ENCODE peak calls at places on chromosome 14, in seven cellular contexts. One of them, this sample, is unnamed.

GRCh38 chr14:91310620-91311283 is 66.2 kb upstream of the GPR68 start:
- DNase-seq in cardiac fibroblast: no peak
- DNase-seq in astrocyte of the cerebellum: no peak
- DNase-seq in adrenal gland: no peak
- DNase-seq in amygdala: no peak
- DNase-seq in upper lobe of right lung: no peak
- DNase-seq in transverse colon: no peak
- DNase-seq in this sample: no peak

GRCh38 chr14:53032161-53032803 is 81.4 kb upstream of the FERMT2 start:
- DNase-seq in upper lobe of right lung: no peak
- DNase-seq in transverse colon: no peak
- DNase-seq in astrocyte of the cerebellum: peak; percentile 85
- DNase-seq in cardiac fibroblast: peak; percentile 83
- DNase-seq in adrenal gland: peak; percentile 32
- DNase-seq in amygdala: no peak
- DNase-seq in this sample: no peak

GRCh38 chr14:51816031-51816430 is 44.4 kb upstream of the GNG2 start:
- DNase-seq in amygdala: no peak
- DNase-seq in adrenal gland: no peak
- DNase-seq in cardiac fibroblast: no peak
- DNase-seq in astrocyte of the cerebellum: no peak
- DNase-seq in upper lobe of right lung: no peak
- DNase-seq in transverse colon: no peak
- DNase-seq in this sample: no peak

GRCh38 chr14:69547701-69548348 is 26.8 kb downstream of the CCDC177 start:
- DNase-seq in cardiac fibroblast: peak; percentile 20
- DNase-seq in amygdala: no peak
- DNase-seq in astrocyte of the cerebellum: no peak
- DNase-seq in transverse colon: no peak
- DNase-seq in adrenal gland: peak; percentile 29
- DNase-seq in upper lobe of right lung: no peak
- DNase-seq in this sample: no peak

GRCh38 chr14:68554231-68554630 is 238.6 kb downstream of the ZFP36L1 start:
- DNase-seq in cardiac fibroblast: no peak
- DNase-seq in upper lobe of right lung: no peak
- DNase-seq in adrenal gland: no peak
- DNase-seq in transverse colon: no peak
- DNase-seq in amygdala: no peak
- DNase-seq in astrocyte of the cerebellum: no peak
- DNase-seq in this sample: no peak

GRCh38 chr14:47509957-47510356 is 165.4 kb downstream of the MDGA2 start:
- DNase-seq in upper lobe of right lung: no peak
- DNase-seq in amygdala: no peak
- DNase-seq in astrocyte of the cerebellum: no peak
- DNase-seq in cardiac fibroblast: no peak
- DNase-seq in adrenal gland: no peak
- DNase-seq in transverse colon: no peak
- DNase-seq in this sample: no peak

GRCh38 chr14:92684801-92685560 is 63.4 kb downstream of the LGMN start:
- DNase-seq in amygdala: no peak
- DNase-seq in astrocyte of the cerebellum: no peak
- DNase-seq in adrenal gland: no peak
- DNase-seq in cardiac fibroblast: no peak
- DNase-seq in upper lobe of right lung: peak; percentile 68
- DNase-seq in transverse colon: no peak
- DNase-seq in this sample: no peak

GRCh38 chr14:96989293-96989692 is 192.1 kb downstream of the VRK1 start:
- DNase-seq in astrocyte of the cerebellum: no peak
- DNase-seq in upper lobe of right lung: no peak
- DNase-seq in transverse colon: no peak
- DNase-seq in cardiac fibroblast: no peak
- DNase-seq in amygdala: no peak
- DNase-seq in adrenal gland: no peak
- DNase-seq in this sample: no peak

GRCh38 chr14:91374897-91375747 is 42.5 kb downstream of the CCDC88C start:
- DNase-seq in transverse colon: no peak
- DNase-seq in upper lobe of right lung: no peak
- DNase-seq in astrocyte of the cerebellum: no peak
- DNase-seq in amygdala: no peak
- DNase-seq in cardiac fibroblast: no peak
- DNase-seq in adrenal gland: no peak
- DNase-seq in this sample: no peak

GRCh38 chr14:91872011-91872476 is 4.7 kb upstream of the TC2N start:
- DNase-seq in adrenal gland: no peak
- DNase-seq in cardiac fibroblast: peak; percentile 48
- DNase-seq in transverse colon: no peak
- DNase-seq in astrocyte of the cerebellum: no peak
- DNase-seq in upper lobe of right lung: peak; percentile 76
- DNase-seq in amygdala: no peak
- DNase-seq in this sample: no peak

GRCh38 chr14:69631509-69631908 is 20.1 kb downstream of the SUSD6 start:
- DNase-seq in adrenal gland: no peak
- DNase-seq in amygdala: no peak
- DNase-seq in upper lobe of right lung: no peak
- DNase-seq in cardiac fibroblast: no peak
- DNase-seq in transverse colon: no peak
- DNase-seq in astrocyte of the cerebellum: no peak
- DNase-seq in this sample: no peak

GRCh38 chr14:73189651-73190050 is 47.7 kb upstream of the PAPLN start:
- DNase-seq in astrocyte of the cerebellum: no peak
- DNase-seq in upper lobe of right lung: no peak
- DNase-seq in cardiac fibroblast: no peak
- DNase-seq in amygdala: no peak
- DNase-seq in transverse colon: no peak
- DNase-seq in adrenal gland: no peak
- DNase-seq in this sample: no peak

GRCh38 chr14:74569826-74570591 is 42.0 kb downstream of the LTBP2 start:
- DNase-seq in amygdala: no peak
- DNase-seq in adrenal gland: no peak
- DNase-seq in upper lobe of right lung: no peak
- DNase-seq in cardiac fibroblast: peak; percentile 95
- DNase-seq in transverse colon: no peak
- DNase-seq in astrocyte of the cerebellum: no peak
- DNase-seq in this sample: no peak

GRCh38 chr14:64784006-64784405 is 79.8 kb downstream of the PLEKHG3 start:
- DNase-seq in transverse colon: no peak
- DNase-seq in adrenal gland: no peak
- DNase-seq in amygdala: no peak
- DNase-seq in astrocyte of the cerebellum: no peak
- DNase-seq in upper lobe of right lung: no peak
- DNase-seq in cardiac fibroblast: no peak
- DNase-seq in this sample: no peak

GRCh38 chr14:70857499-70857895 is 48.2 kb upstream of the MAP3K9 start:
- DNase-seq in cardiac fibroblast: no peak
- DNase-seq in amygdala: no peak
- DNase-seq in astrocyte of the cerebellum: no peak
- DNase-seq in adrenal gland: no peak
- DNase-seq in transverse colon: no peak
- DNase-seq in upper lobe of right lung: no peak
- DNase-seq in this sample: no peak

GRCh38 chr14:71355324-71356201 is 448.3 kb downstream of the PCNX1 start:
- DNase-seq in adrenal gland: peak; percentile 32
- DNase-seq in cardiac fibroblast: peak; percentile 85
- DNase-seq in transverse colon: no peak
- DNase-seq in astrocyte of the cerebellum: no peak
- DNase-seq in amygdala: no peak
- DNase-seq in upper lobe of right lung: no peak
- DNase-seq in this sample: peak; percentile 47

GRCh38 chr14:90836692-90837063 is 20.4 kb upstream of the TTC7B start:
- DNase-seq in adrenal gland: no peak
- DNase-seq in transverse colon: no peak
- DNase-seq in amygdala: no peak
- DNase-seq in cardiac fibroblast: no peak
- DNase-seq in astrocyte of the cerebellum: no peak
- DNase-seq in upper lobe of right lung: peak; percentile 51
- DNase-seq in this sample: no peak

GRCh38 chr14:91883770-91884169 is 16.4 kb upstream of the TC2N start:
- DNase-seq in amygdala: no peak
- DNase-seq in astrocyte of the cerebellum: no peak
- DNase-seq in cardiac fibroblast: peak; percentile 86
- DNase-seq in upper lobe of right lung: no peak
- DNase-seq in transverse colon: no peak
- DNase-seq in adrenal gland: no peak
- DNase-seq in this sample: no peak

GRCh38 chr14:35134329-35135123 is 12.2 kb downstream of the PRORP start:
- DNase-seq in adrenal gland: no peak
- DNase-seq in amygdala: no peak
- DNase-seq in astrocyte of the cerebellum: no peak
- DNase-seq in transverse colon: no peak
- DNase-seq in upper lobe of right lung: no peak
- DNase-seq in cardiac fibroblast: no peak
- DNase-seq in this sample: no peak

GRCh38 chr14:104559769-104560585 is 19.6 kb upstream of the C14orf180 start:
- DNase-seq in adrenal gland: no peak
- DNase-seq in amygdala: no peak
- DNase-seq in astrocyte of the cerebellum: no peak
- DNase-seq in cardiac fibroblast: no peak
- DNase-seq in upper lobe of right lung: peak; percentile 56
- DNase-seq in transverse colon: no peak
- DNase-seq in this sample: no peak

GRCh38 chr14:104181761-104182530 is 43.6 kb downstream of the KIF26A start:
- DNase-seq in astrocyte of the cerebellum: no peak
- DNase-seq in adrenal gland: no peak
- DNase-seq in cardiac fibroblast: no peak
- DNase-seq in transverse colon: no peak
- DNase-seq in amygdala: no peak
- DNase-seq in upper lobe of right lung: no peak
- DNase-seq in this sample: no peak

GRCh38 chr14:24817638-24818053 is 183.7 kb upstream of the GZMB start:
- DNase-seq in cardiac fibroblast: peak; percentile 65
- DNase-seq in amygdala: no peak
- DNase-seq in astrocyte of the cerebellum: peak; percentile 53
- DNase-seq in transverse colon: peak; percentile 15
- DNase-seq in adrenal gland: no peak
- DNase-seq in upper lobe of right lung: no peak
- DNase-seq in this sample: no peak

GRCh38 chr14:102729825-102730224 is 47.4 kb upstream of the TRAF3 start:
- DNase-seq in cardiac fibroblast: no peak
- DNase-seq in adrenal gland: no peak
- DNase-seq in upper lobe of right lung: no peak
- DNase-seq in transverse colon: no peak
- DNase-seq in astrocyte of the cerebellum: no peak
- DNase-seq in amygdala: no peak
- DNase-seq in this sample: no peak

GRCh38 chr14:35532783-35533356 is 1.1 kb upstream of the INSM2 start:
- DNase-seq in cardiac fibroblast: peak; percentile 3
- DNase-seq in transverse colon: no peak
- DNase-seq in upper lobe of right lung: no peak
- DNase-seq in amygdala: no peak
- DNase-seq in adrenal gland: no peak
- DNase-seq in astrocyte of the cerebellum: no peak
- DNase-seq in this sample: no peak

GRCh38 chr14:23828001-23828400 is 125.6 kb upstream of the DHRS4 start:
- DNase-seq in upper lobe of right lung: no peak
- DNase-seq in amygdala: no peak
- DNase-seq in cardiac fibroblast: no peak
- DNase-seq in astrocyte of the cerebellum: no peak
- DNase-seq in transverse colon: no peak
- DNase-seq in adrenal gland: no peak
- DNase-seq in this sample: no peak

GRCh38 chr14:31261859-31262739 is 54.5 kb upstream of the HECTD1 start:
- DNase-seq in amygdala: no peak
- DNase-seq in upper lobe of right lung: no peak
- DNase-seq in astrocyte of the cerebellum: no peak
- DNase-seq in cardiac fibroblast: peak; percentile 83
- DNase-seq in transverse colon: no peak
- DNase-seq in adrenal gland: no peak
- DNase-seq in this sample: no peak

GRCh38 chr14:55589171-55589570 is 9.2 kb downstream of the KTN1 start:
- DNase-seq in cardiac fibroblast: no peak
- DNase-seq in amygdala: no peak
- DNase-seq in transverse colon: no peak
- DNase-seq in upper lobe of right lung: no peak
- DNase-seq in adrenal gland: no peak
- DNase-seq in astrocyte of the cerebellum: no peak
- DNase-seq in this sample: no peak

GRCh38 chr14:98412431-98412830 is 859.6 kb downstream of the BCL11B start:
- DNase-seq in transverse colon: no peak
- DNase-seq in upper lobe of right lung: no peak
- DNase-seq in cardiac fibroblast: no peak
- DNase-seq in astrocyte of the cerebellum: no peak
- DNase-seq in amygdala: no peak
- DNase-seq in adrenal gland: no peak
- DNase-seq in this sample: no peak

GRCh38 chr14:105162374-105162979 is 6.1 kb downstream of the JAG2 start:
- DNase-seq in adrenal gland: no peak
- DNase-seq in amygdala: no peak
- DNase-seq in upper lobe of right lung: no peak
- DNase-seq in astrocyte of the cerebellum: no peak
- DNase-seq in cardiac fibroblast: no peak
- DNase-seq in transverse colon: no peak
- DNase-seq in this sample: no peak

GRCh38 chr14:74909911-74910310 is 13.1 kb downstream of the RPS6KL1 start:
- DNase-seq in amygdala: no peak
- DNase-seq in adrenal gland: no peak
- DNase-seq in transverse colon: no peak
- DNase-seq in cardiac fibroblast: no peak
- DNase-seq in astrocyte of the cerebellum: no peak
- DNase-seq in upper lobe of right lung: no peak
- DNase-seq in this sample: no peak

GRCh38 chr14:63853831-63854293 is 1.1 kb downstream of the SYNE2 start:
- DNase-seq in upper lobe of right lung: peak; percentile 76
- DNase-seq in adrenal gland: peak; percentile 51
- DNase-seq in astrocyte of the cerebellum: no peak
- DNase-seq in cardiac fibroblast: peak; percentile 76
- DNase-seq in transverse colon: peak; percentile 70
- DNase-seq in amygdala: no peak
- DNase-seq in this sample: no peak

GRCh38 chr14:74244115-74244514 is 4.9 kb downstream of the VSX2 start:
- DNase-seq in cardiac fibroblast: no peak
- DNase-seq in upper lobe of right lung: no peak
- DNase-seq in transverse colon: no peak
- DNase-seq in amygdala: no peak
- DNase-seq in astrocyte of the cerebellum: no peak
- DNase-seq in adrenal gland: no peak
- DNase-seq in this sample: no peak

GRCh38 chr14:72610831-72611200 is 283.1 kb downstream of the DPF3 start:
- DNase-seq in transverse colon: no peak
- DNase-seq in astrocyte of the cerebellum: no peak
- DNase-seq in cardiac fibroblast: no peak
- DNase-seq in amygdala: no peak
- DNase-seq in adrenal gland: no peak
- DNase-seq in upper lobe of right lung: no peak
- DNase-seq in this sample: no peak

GRCh38 chr14:23512156-23512555 is 39.4 kb downstream of the ZFHX2 start:
- DNase-seq in upper lobe of right lung: no peak
- DNase-seq in cardiac fibroblast: no peak
- DNase-seq in transverse colon: no peak
- DNase-seq in astrocyte of the cerebellum: no peak
- DNase-seq in amygdala: no peak
- DNase-seq in adrenal gland: no peak
- DNase-seq in this sample: no peak

GRCh38 chr14:75822522-75823288 is 159.1 kb downstream of the TGFB3 start:
- DNase-seq in adrenal gland: no peak
- DNase-seq in astrocyte of the cerebellum: peak; percentile 97
- DNase-seq in transverse colon: no peak
- DNase-seq in upper lobe of right lung: no peak
- DNase-seq in cardiac fibroblast: peak; percentile 71
- DNase-seq in amygdala: no peak
- DNase-seq in this sample: peak; percentile 67

GRCh38 chr14:69580009-69580577 is 5.4 kb upstream of the CCDC177 start:
- DNase-seq in astrocyte of the cerebellum: peak; percentile 41
- DNase-seq in upper lobe of right lung: no peak
- DNase-seq in adrenal gland: peak; percentile 61
- DNase-seq in cardiac fibroblast: peak; percentile 98
- DNase-seq in amygdala: no peak
- DNase-seq in transverse colon: no peak
- DNase-seq in this sample: peak; percentile 94